ENCODE peak calls at places on chromosomes 5 and 9, in ten cellular contexts. W is mesendoderm, M is suprapubic skin, V is Karpas-422, U is IMR-90, S is aorta, L is neural progenitor cell, C is mammary epithelial cell, G is lung, X is fibroblast of lung. Q is an unnamed sample.

GRCh38 chr9:10633785-10634184 is 21.0 kb upstream of the PTPRD start:
- DNase-seq in W (peak; percentile 70), M (no peak), V (no peak), U (no peak), S (no peak), L (peak; percentile 23), C (no peak), G (no peak), X (no peak), Q (no peak)

GRCh38 chr5:171842777-171843053 is 57.1 kb downstream of the SMIM23 start:
- DNase-seq in W (no peak), M (no peak), V (no peak), U (no peak), S (no peak), L (no peak), C (no peak), G (no peak), X (no peak), Q (no peak)

GRCh38 chr9:64773491-64773931 is 511.5 kb downstream of the FOXD4L5 start:
- DNase-seq in W (peak; percentile 0), M (peak; percentile 32), V (peak; percentile 36), U (no peak), S (peak; percentile 30), L (no peak), C (no peak), G (no peak), X (no peak), Q (peak; percentile 1)

GRCh38 chr5:80072103-80073073 is 37.2 kb downstream of the THBS4 start:
- DNase-seq in W (no peak), M (no peak), V (no peak), U (peak; percentile 29), S (no peak), L (no peak), C (no peak), G (no peak), X (peak; percentile 1), Q (no peak)

GRCh38 chr5:135977375-135977928 is 22.7 kb upstream of the LECT2 start:
- DNase-seq in W (peak; percentile 90), M (no peak), V (peak; percentile 85), U (peak; percentile 30), S (peak; percentile 90), L (peak; percentile 86), C (peak; percentile 16), G (peak; percentile 79), X (peak; percentile 45), Q (no peak)

GRCh38 chr5:55601209-55601618 is 66.5 kb upstream of the PLPP1 start:
- DNase-seq in W (peak; percentile 12), M (peak; percentile 89), V (no peak), U (peak; percentile 61), S (peak; percentile 86), L (peak; percentile 57), C (no peak), G (peak; percentile 77), X (peak; percentile 97), Q (no peak)

GRCh38 chr5:141604318-141604717 is 14.5 kb downstream of the DIAPH1 start:
- DNase-seq in W (peak; percentile 95), M (peak; percentile 83), V (no peak), U (peak; percentile 94), S (peak; percentile 62), L (peak; percentile 17), C (peak; percentile 93), G (peak; percentile 68), X (peak; percentile 92), Q (peak; percentile 83)

GRCh38 chr5:134403951-134404350 is 7.7 kb downstream of the CDKN2AIPNL start:
- DNase-seq in W (no peak), M (no peak), V (no peak), U (no peak), S (no peak), L (no peak), C (peak; percentile 66), G (no peak), X (no peak), Q (no peak)

GRCh38 chr5:174412941-174413340 is 311.4 kb upstream of the MSX2 start:
- DNase-seq in W (no peak), M (no peak), V (no peak), U (no peak), S (peak; percentile 64), L (no peak), C (no peak), G (no peak), X (peak; percentile 15), Q (no peak)

GRCh38 chr9:107881625-107882300 is 392.2 kb upstream of the KLF4 start:
- DNase-seq in W (no peak), M (no peak), V (no peak), U (peak; percentile 39), S (no peak), L (no peak), C (peak; percentile 31), G (no peak), X (no peak), Q (no peak)

GRCh38 chr9:130287736-130288135 is 22.2 kb downstream of the HMCN2 start:
- DNase-seq in W (no peak), M (no peak), V (no peak), U (no peak), S (no peak), L (no peak), C (no peak), G (no peak), X (no peak), Q (no peak)

GRCh38 chr5:15522141-15522540 is 22.2 kb downstream of the FBXL7 start:
- DNase-seq in W (no peak), M (no peak), V (no peak), U (no peak), S (no peak), L (no peak), C (no peak), G (no peak), X (no peak), Q (no peak)

GRCh38 chr9:34502471-34503335 is 20.1 kb downstream of the ENHO start:
- DNase-seq in W (no peak), M (no peak), V (no peak), U (no peak), S (no peak), L (no peak), C (no peak), G (no peak), X (no peak), Q (no peak)

GRCh38 chr9:34501889-34502425 is 20.8 kb downstream of the ENHO start:
- DNase-seq in W (peak; percentile 35), M (no peak), V (no peak), U (peak; percentile 27), S (peak; percentile 72), L (peak; percentile 77), C (no peak), G (peak; percentile 75), X (peak; percentile 64), Q (no peak)

GRCh38 chr9:34499101-34499500 is 23.7 kb downstream of the ENHO start:
- DNase-seq in W (no peak), M (no peak), V (no peak), U (no peak), S (no peak), L (no peak), C (peak; percentile 73), G (no peak), X (no peak), Q (no peak)

GRCh38 chr9:34501372-34501771 is 21.4 kb downstream of the ENHO start:
- DNase-seq in W (no peak), M (no peak), V (no peak), U (no peak), S (no peak), L (no peak), C (no peak), G (no peak), X (no peak), Q (no peak)

GRCh38 chr9:34500623-34501267 is 22.0 kb downstream of the ENHO start:
- DNase-seq in W (peak; percentile 60), M (no peak), V (peak; percentile 90), U (peak; percentile 19), S (peak; percentile 49), L (peak; percentile 68), C (peak; percentile 64), G (peak; percentile 70), X (peak; percentile 27), Q (no peak)
- H3K27ac ChIP-seq in W (no peak overlapping the region), M (no peak overlapping the region), V (no peak overlapping the region), U (no peak overlapping the region), S (no peak overlapping the region), L (no peak overlapping the region), C (no peak overlapping the region), G (no peak overlapping the region), X (no peak overlapping the region), Q (no peak overlapping the region)

GRCh38 chr5:158886086-158886485 is 213.6 kb downstream of the EBF1 start:
- DNase-seq in W (no peak), M (no peak), V (no peak), U (no peak), S (no peak), L (no peak), C (no peak), G (no peak), X (peak; percentile 4), Q (no peak)
- H3K27ac ChIP-seq in W (no peak overlapping the region), M (no peak overlapping the region), V (peak overlapping the region; percentile 98), U (no peak overlapping the region), S (no peak overlapping the region), L (no peak overlapping the region), C (no peak overlapping the region), G (no peak overlapping the region), X (no peak overlapping the region), Q (no peak overlapping the region)

DNA sequence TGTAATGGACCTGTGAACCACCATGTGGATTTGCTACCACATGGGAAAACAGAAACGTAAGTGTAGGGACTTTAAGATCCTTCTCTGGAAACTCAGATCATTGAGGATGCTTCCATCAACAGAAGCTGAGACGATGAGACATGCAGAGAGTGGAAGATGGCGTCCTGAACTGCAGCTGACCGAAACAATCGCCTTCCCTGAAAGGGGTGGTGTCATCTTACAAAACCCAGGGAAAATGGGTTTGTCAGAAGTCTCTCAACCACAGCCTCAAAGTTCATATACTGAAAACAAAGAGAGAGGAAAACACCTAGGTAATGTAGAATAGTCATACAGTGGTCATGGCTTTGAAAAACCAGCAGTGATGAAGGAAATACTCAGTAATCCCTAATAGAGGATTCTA is 6.6 kb upstream of the PTPN3 start:
- DNase-seq in W (no peak), M (no peak), V (no peak), U (no peak), S (no peak), L (no peak), C (peak; percentile 46), G (no peak), X (no peak), Q (no peak)
- H3K27ac ChIP-seq in W (no peak overlapping the region), M (no peak overlapping the region), V (no peak overlapping the region), U (no peak overlapping the region), S (no peak overlapping the region), L (no peak overlapping the region), C (no peak overlapping the region), G (no peak overlapping the region), X (no peak overlapping the region), Q (no peak overlapping the region)

GRCh38 chr9:126775926-126776325 is 28.9 kb upstream of the ZBTB43 start:
- DNase-seq in W (no peak), M (no peak), V (no peak), U (no peak), S (no peak), L (no peak), C (no peak), G (no peak), X (no peak), Q (no peak)
- H3K27ac ChIP-seq in W (no peak overlapping the region), M (no peak overlapping the region), V (no peak overlapping the region), U (no peak overlapping the region), S (no peak overlapping the region), L (no peak overlapping the region), C (no peak overlapping the region), G (no peak overlapping the region), X (no peak overlapping the region), Q (no peak overlapping the region)